ENCODE peak calls at places on chromosomes 11 and 22, in nine cellular contexts. E is cardiac muscle cell; Z is tibial artery; W is CD8-positive, alpha-beta memory T cell; O is pancreas; F is kidney; Y is IMR-90; N is ascending aorta; X is prostate gland. T is an unnamed sample.

GRCh38 chr11:100354736-100355135 is 332.4 kb upstream of the ARHGAP42 start:
- DNase-seq in O (no peak), Y (no peak), N (no peak), Z (no peak), X (no peak), F (no peak), E (no peak), W (no peak), T (no peak)

GRCh38 chr11:20021212-20021611 is 139.1 kb downstream of the DBX1 start:
- DNase-seq in N (no peak), Z (no peak), O (no peak), Y (no peak), F (no peak), W (no peak), X (no peak), E (no peak), T (no peak)

GRCh38 chr11:9753031-9753430 is 89.2 kb downstream of the SWAP70 start:
- DNase-seq in O (no peak), N (no peak), F (no peak), X (no peak), E (peak; percentile 48), Y (peak; percentile 83), W (no peak), Z (no peak), T (no peak)

GRCh38 chr11:127003260-127003981 is 2.9 kb upstream of the KIRREL3 start:
- DNase-seq in Z (no peak), E (no peak), N (no peak), O (peak; percentile 75), Y (peak; percentile 58), F (peak; percentile 70), W (no peak), X (no peak), T (no peak)

GRCh38 chr11:3080733-3081385 is 23.6 kb upstream of the CARS1 start:
- DNase-seq in O (no peak), N (no peak), F (peak; percentile 37), X (no peak), W (no peak), Y (no peak), E (no peak), Z (no peak), T (no peak)

GRCh38 chr11:108224908-108225786 is 2.3 kb downstream of the ATM start:
- DNase-seq in X (no peak), E (no peak), Z (no peak), O (no peak), F (no peak), W (peak; percentile 67), Y (no peak), N (no peak), T (no peak)

GRCh38 chr11:47269829-47270305 is at the start of gene MADD:
- DNase-seq in W (peak; percentile 91), E (peak; percentile 89), Z (peak; percentile 86), X (peak; percentile 70), F (peak; percentile 96), O (peak; percentile 93), N (peak; percentile 90), Y (peak; percentile 78), T (peak; percentile 90)

GRCh38 chr11:9461760-9462134 is 935 bp downstream of the ZNF143 start:
- DNase-seq in N (no peak), E (peak; percentile 45), Y (peak; percentile 15), X (no peak), F (no peak), W (peak; percentile 26), Z (no peak), O (no peak), T (no peak)

GRCh38 chr11:95088946-95089619 is 563 bp upstream of the ENDOD1 start:
- DNase-seq in X (no peak), W (peak; percentile 51), F (no peak), Y (no peak), Z (no peak), N (no peak), O (no peak), E (no peak), T (no peak)

GRCh38 chr11:102064316-102064715 is 17.1 kb downstream of the CFAP300 start:
- DNase-seq in N (no peak), Z (no peak), W (no peak), E (no peak), Y (no peak), O (no peak), F (no peak), X (peak; percentile 44), T (no peak)

GRCh38 chr22:20990184-20991180 is 8.4 kb downstream of the LZTR1 start:
- DNase-seq in X (no peak), E (no peak), N (no peak), W (no peak), Z (no peak), F (peak; percentile 54), O (no peak), Y (no peak), T (no peak)

GRCh38 chr11:69076129-69076791 is 27.5 kb downstream of the TPCN2 start:
- DNase-seq in Z (no peak), F (no peak), N (no peak), E (peak; percentile 56), O (no peak), W (no peak), Y (peak; percentile 68), X (no peak), T (no peak)

GRCh38 chr11:69078930-69079607 is 30.3 kb downstream of the TPCN2 start:
- DNase-seq in X (no peak), Y (no peak), Z (no peak), E (no peak), F (no peak), N (no peak), W (no peak), O (no peak), T (no peak)

GRCh38 chr11:69080361-69080973 is 31.7 kb downstream of the TPCN2 start:
- DNase-seq in N (no peak), F (no peak), O (peak; percentile 49), X (no peak), E (peak; percentile 16), Y (peak; percentile 25), Z (no peak), W (no peak), T (no peak)

GRCh38 chr11:69079891-69080290 is 31.2 kb downstream of the TPCN2 start:
- DNase-seq in Z (no peak), F (no peak), N (no peak), E (no peak), W (no peak), O (peak; percentile 53), Y (no peak), X (no peak), T (no peak)

GRCh38 chr11:69078508-69078907 is 29.8 kb downstream of the TPCN2 start:
- DNase-seq in Y (no peak), Z (no peak), X (no peak), F (no peak), E (no peak), N (no peak), O (no peak), W (no peak), T (no peak)
- H3K9me3 ChIP-seq in Y (no peaks in the 10 kb centered on the region), Z (no peaks in the 10 kb centered on the region), X (no peaks in the 10 kb centered on the region), F (no peaks in the 10 kb centered on the region), E (no peaks in the 10 kb centered on the region), N (no peaks in the 10 kb centered on the region), O (no peaks in the 10 kb centered on the region), W (no peaks in the 10 kb centered on the region), T (no peaks in the 10 kb centered on the region)

DNA sequence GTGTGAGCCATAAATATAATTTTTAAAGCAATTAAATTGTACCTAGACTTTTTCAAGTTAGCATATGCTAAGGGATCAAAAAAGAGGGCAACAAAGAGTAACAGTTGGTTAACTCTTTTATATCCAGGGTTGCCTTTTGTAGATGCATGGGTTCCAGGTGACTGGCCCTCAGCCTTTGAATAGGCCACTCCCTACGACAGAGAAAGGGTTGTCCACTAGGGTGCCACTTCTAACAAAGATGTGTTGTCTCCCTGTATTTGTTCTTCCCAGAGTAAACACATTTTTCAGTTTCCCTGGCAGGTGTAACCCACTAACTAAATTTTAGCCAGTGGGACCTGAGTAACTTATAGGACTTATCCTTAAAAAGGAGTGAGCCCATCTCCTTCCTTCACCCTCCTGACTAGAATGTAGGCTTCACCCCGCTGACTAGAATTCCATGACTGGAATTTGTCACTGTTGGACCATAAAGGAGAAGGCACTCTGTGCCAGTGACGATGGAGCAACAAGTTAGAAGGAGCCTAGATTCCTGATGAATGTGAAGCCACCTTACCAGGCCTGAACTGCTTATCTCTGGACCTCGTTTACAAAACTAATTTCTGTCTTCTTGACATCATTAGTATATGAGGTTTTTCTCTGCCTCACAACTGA is 16.6 kb downstream of the TUG1 start:
- DNase-seq in N (no peak), Y (no peak), X (no peak), E (no peak), F (no peak), Z (no peak), W (no peak), O (no peak), T (no peak)
- H3K9me3 ChIP-seq in N (peaks cover 67% of the 10 kb centered on the region), Y (no peaks in the 10 kb centered on the region), X (no peaks in the 10 kb centered on the region), E (no peaks in the 10 kb centered on the region), F (no peaks in the 10 kb centered on the region), Z (peaks cover 4% of the 10 kb centered on the region), W (peaks cover 14% of the 10 kb centered on the region), O (no peaks in the 10 kb centered on the region), T (peaks cover 21% of the 10 kb centered on the region)

DNA sequence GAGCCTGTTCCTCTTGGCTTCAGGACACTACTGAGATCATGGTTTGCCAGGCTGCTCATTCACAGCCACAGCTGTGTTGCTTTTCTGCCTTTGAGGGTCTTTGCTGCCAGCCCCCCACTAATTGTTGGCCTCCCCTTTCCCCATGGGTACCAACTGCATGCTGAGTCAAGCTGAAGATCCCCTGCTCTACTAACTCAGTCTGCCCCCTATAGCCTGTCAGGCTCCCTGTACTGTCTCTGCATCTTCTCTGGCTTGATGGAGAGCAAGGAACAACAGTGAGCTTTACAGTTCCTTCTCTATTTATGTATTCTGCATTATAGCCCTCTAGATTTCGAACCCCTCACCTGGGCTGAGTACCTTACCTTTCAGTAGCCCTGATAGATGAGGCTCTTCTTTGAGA is 257.6 kb upstream of the CADM1 start:
- DNase-seq in O (no peak), E (no peak), N (no peak), X (no peak), F (no peak), W (no peak), Z (no peak), Y (no peak), T (no peak)
- H3K9me3 ChIP-seq in O (no peaks in the 10 kb centered on the region), E (no peaks in the 10 kb centered on the region), N (no peaks in the 10 kb centered on the region), X (no peaks in the 10 kb centered on the region), F (no peaks in the 10 kb centered on the region), W (no peaks in the 10 kb centered on the region), Z (no peaks in the 10 kb centered on the region), Y (no peaks in the 10 kb centered on the region), T (no peaks in the 10 kb centered on the region)

DNA sequence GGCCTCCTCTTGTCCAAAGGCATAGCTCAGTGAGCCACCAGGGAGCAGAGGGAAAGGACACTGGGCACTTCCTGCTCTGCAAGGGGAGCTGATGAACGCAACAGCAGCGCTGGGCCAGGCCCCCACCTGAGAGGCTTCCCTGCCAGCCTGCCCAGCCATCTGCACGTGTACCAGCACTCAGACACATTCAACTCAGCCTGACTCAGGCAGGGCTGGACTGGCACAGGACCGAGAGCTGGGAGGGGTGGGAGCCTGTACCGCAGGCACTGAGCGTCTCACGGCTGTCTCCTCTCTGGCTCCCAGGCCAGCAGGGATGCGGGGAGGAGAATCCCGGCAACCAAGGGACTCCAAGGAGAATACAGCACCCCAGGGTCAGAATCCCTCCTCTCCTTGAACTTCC is 411.8 kb downstream of the CTTN start:
- DNase-seq in Y (no peak), F (no peak), O (peak; percentile 38), X (no peak), E (no peak), N (no peak), W (no peak), Z (no peak), T (no peak)
- H3K9me3 ChIP-seq in Y (peaks cover 5% of the 10 kb centered on the region), F (no peaks in the 10 kb centered on the region), O (no peaks in the 10 kb centered on the region), X (no peaks in the 10 kb centered on the region), E (no peaks in the 10 kb centered on the region), N (no peaks in the 10 kb centered on the region), W (no peaks in the 10 kb centered on the region), Z (no peaks in the 10 kb centered on the region), T (no peaks in the 10 kb centered on the region)

T was measured in T-helper 17 cell.